ENCODE peak calls at places on chromosomes 12 and 14, in eight cellular contexts. T is NCI-H2029; W is kidney epithelial cell; K is NCI-H1092; D is CD8-positive, alpha-beta T cell; M is cardiac muscle cell; G is NCI-H2081; B is left colon. N is an unnamed sample.
A peak's percentile ranks its signal among the peaks of the same experiment; 100 is the strongest.

GRCh38 chr12:26239127-26239500 is 43.7 kb downstream of the SSPN start:
- DNase-seq in T (no peak), W (no peak), K (no peak), D (no peak), M (no peak), G (no peak), B (no peak), N (no peak)

GRCh38 chr12:125503128-125503527 is 437.9 kb downstream of the AACS start:
- DNase-seq in T (no peak), W (no peak), K (no peak), D (no peak), M (no peak), G (no peak), B (no peak), N (no peak)

GRCh38 chr14:71130491-71131179 is 223.4 kb downstream of the PCNX1 start:
- DNase-seq in T (no peak), W (no peak), K (no peak), D (no peak), M (no peak), G (no peak), B (no peak), N (no peak)

GRCh38 chr12:124774054-124774461 is 89.6 kb downstream of the SCARB1 start:
- DNase-seq in T (no peak), W (no peak), K (no peak), D (no peak), M (no peak), G (no peak), B (no peak), N (no peak)

GRCh38 chr12:96336489-96336888 is 63.8 kb downstream of the CDK17 start:
- DNase-seq in T (no peak), W (no peak), K (no peak), D (no peak), M (no peak), G (no peak), B (no peak), N (no peak)

GRCh38 chr14:59664741-59665140 is 88.1 kb upstream of the CCDC175 start:
- DNase-seq in T (no peak), W (no peak), K (no peak), D (no peak), M (no peak), G (no peak), B (no peak), N (no peak)

GRCh38 chr14:105021656-105022275 is 883 bp upstream of the CDCA4 start:
- DNase-seq in T (no peak), W (no peak), K (peak; percentile 28), D (no peak), M (peak; percentile 58), G (peak; percentile 62), B (peak; percentile 71), N (no peak)

GRCh38 chr14:68047910-68048309 is 228.3 kb downstream of the RAD51B start:
- DNase-seq in T (no peak), W (no peak), K (no peak), D (no peak), M (no peak), G (no peak), B (no peak), N (no peak)

GRCh38 chr12:9347328-9348127 is 139.3 kb upstream of the PZP start:
- DNase-seq in T (no peak), W (no peak), K (no peak), D (no peak), M (no peak), G (no peak), B (no peak), N (no peak)

GRCh38 chr12:132675753-132676152 is 11.4 kb downstream of the POLE start:
- DNase-seq in T (no peak), W (no peak), K (no peak), D (no peak), M (no peak), G (no peak), B (no peak), N (no peak)

GRCh38 chr12:124855275-124855957 is 8.2 kb downstream of the SCARB1 start:
- DNase-seq in T (no peak), W (no peak), K (no peak), D (no peak), M (no peak), G (no peak), B (no peak), N (no peak)

GRCh38 chr14:35385042-35385839 is 19.3 kb downstream of the NFKBIA start:
- DNase-seq in T (peak; percentile 100), W (no peak), K (peak; percentile 84), D (no peak), M (peak; percentile 90), G (peak; percentile 76), B (peak; percentile 90), N (no peak)

GRCh38 chr12:4383304-4383865 is 3.9 kb upstream of the FGF23 start:
- DNase-seq in T (no peak), W (no peak), K (no peak), D (no peak), M (peak; percentile 71), G (no peak), B (no peak), N (no peak)

GRCh38 chr12:92596388-92596787 is 106.4 kb upstream of the PLEKHG7 start:
- DNase-seq in T (no peak), W (no peak), K (no peak), D (no peak), M (no peak), G (no peak), B (no peak), N (no peak)

GRCh38 chr12:122079038-122079531 is 529 bp downstream of the MLXIP start:
- DNase-seq in T (peak; percentile 25), W (no peak), K (no peak), D (no peak), M (no peak), G (no peak), B (no peak), N (no peak)

GRCh38 chr14:96205059-96205993 is 687 bp downstream of the BDKRB2 start:
- DNase-seq in T (no peak), W (no peak), K (no peak), D (no peak), M (no peak), G (no peak), B (no peak), N (no peak)

GRCh38 chr12:32545413-32545970 is 133.6 kb upstream of the DNM1L start:
- DNase-seq in T (no peak), W (no peak), K (no peak), D (no peak), M (no peak), G (no peak), B (no peak), N (no peak)

N was measured in GDM1.